ENCODE peak calls at places on chromosomes 4 and X, in five cellular contexts. D is CD4-positive, CD25-positive, alpha-beta regulatory T cell; S is tibial artery; Z is ascending aorta; U is PC-3. N is an unnamed sample.
A peak's percentile ranks its signal among the peaks of the same experiment; 100 is the strongest.

GRCh38 chrX:85963736-85964135 is 83.6 kb downstream of the CHM start:
- DNase-seq in D (no peak), S (no peak), Z (no peak), U (peak; percentile 75), N (no peak)

GRCh38 chr4:153154010-153154975 is 50.0 kb upstream of the TRIM2 start:
- DNase-seq in D (peak; percentile 67), S (no peak), Z (no peak), U (peak; percentile 51), N (no peak)

GRCh38 chr4:74536557-74536956 is 91.6 kb downstream of the AREG start:
- DNase-seq in D (no peak), S (no peak), Z (no peak), U (peak; percentile 46), N (no peak)

GRCh38 chr4:128649575-128650205 is 159.8 kb upstream of the JADE1 start:
- DNase-seq in D (no peak), S (no peak), Z (no peak), U (no peak), N (no peak)

GRCh38 chrX:77085372-77085771 is 361.8 kb upstream of the FGF16 start:
- DNase-seq in D (no peak), S (no peak), Z (no peak), U (peak; percentile 6), N (no peak)

GRCh38 chrX:114462266-114462665 is 121.6 kb upstream of the HTR2C start:
- DNase-seq in D (no peak), S (no peak), Z (no peak), U (no peak), N (no peak)

GRCh38 chr4:1790005-1790404 is 3.1 kb upstream of the FGFR3 start:
- DNase-seq in D (no peak), S (no peak), Z (no peak), U (no peak), N (no peak)

GRCh38 chrX:114073926-114074325 is 510.0 kb upstream of the HTR2C start:
- DNase-seq in D (no peak), S (no peak), Z (no peak), U (no peak), N (no peak)

DNA sequence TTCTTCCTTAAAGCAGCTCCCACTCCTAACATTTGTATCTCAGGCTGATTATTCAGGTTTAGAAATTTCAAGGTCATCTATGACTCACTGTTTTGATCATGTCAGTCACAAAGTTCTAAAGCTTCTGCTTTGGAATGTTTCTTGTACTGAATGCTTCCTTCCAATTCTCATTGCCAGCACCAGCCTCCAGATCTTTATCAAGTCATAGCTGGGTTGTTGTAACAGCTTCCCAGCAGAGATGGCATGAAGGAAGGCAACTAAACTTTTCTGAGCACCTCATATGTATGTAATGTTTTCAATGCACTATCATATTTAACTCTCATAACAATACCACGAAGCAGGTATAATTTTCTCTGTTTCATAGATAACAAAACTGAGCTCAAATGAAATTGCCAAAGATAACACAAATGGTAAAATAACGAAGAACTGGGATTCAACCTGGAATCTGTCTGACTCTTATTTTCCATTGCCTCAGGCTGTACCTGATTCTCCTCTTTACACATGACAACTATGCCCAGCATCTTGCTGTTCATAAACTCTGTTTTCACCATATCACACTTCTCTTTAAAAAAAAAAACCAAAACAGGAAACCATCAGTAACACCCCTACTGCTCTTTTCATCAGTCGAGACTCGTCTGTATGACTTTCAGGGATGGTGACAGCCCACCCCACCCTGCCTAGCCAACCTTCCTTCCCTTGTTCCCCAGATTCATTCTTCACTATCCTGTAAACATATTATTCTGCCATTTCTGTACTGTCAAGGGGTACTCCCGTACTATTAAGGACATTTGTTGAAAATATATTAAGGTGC is 13.4 kb downstream of the TRPC3 start:
- DNase-seq in D (no peak), S (no peak), Z (no peak), U (no peak), N (no peak)
- H3K27me3 ChIP-seq in D (peaks cover 17% of the 10 kb centered on the region), S (peaks cover 9% of the 10 kb centered on the region), Z (no peaks in the 10 kb centered on the region), U (peaks cover 54% of the 10 kb centered on the region), N (no peaks in the 10 kb centered on the region)

DNA sequence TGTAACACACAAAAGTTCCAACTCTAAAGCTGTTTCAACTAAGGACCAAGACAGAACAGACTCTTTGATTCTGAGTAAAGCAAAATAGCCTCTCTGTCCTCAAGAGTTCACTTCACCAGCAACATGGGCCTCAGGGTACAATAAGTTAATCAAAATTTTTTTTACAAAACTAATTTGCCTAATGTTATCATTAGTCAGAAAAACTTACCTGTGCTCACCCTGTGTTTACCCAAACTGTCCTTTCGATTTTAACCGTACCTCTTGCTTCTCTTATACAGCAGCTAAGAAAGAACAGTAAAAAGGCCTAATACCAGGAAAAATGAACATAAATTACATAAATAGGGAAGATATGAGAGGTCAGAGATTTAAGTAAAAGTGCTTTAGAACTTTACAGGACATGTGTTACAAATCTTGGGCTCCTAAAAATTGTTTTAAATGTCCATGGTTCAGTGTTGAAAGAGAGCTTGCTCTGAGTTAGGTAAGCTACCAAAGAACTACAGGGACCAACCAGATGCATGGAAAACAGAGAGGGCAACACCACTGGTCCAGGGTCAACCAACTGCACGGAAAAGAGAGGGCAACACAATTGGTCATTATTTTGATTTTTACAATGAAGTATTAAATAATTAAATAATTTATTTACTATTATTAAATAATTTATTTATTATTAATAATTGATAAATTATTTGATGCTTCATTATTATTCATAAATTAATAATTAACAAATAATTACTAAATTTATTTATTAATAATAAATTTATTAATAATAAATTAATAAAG is 73.1 kb downstream of the FAT1 start:
- DNase-seq in D (no peak), S (no peak), Z (no peak), U (no peak), N (no peak)
- H3K4me3 ChIP-seq in D (no peak overlapping the region), S (no peak overlapping the region), Z (no peak overlapping the region), U (no peak overlapping the region), N (no peak overlapping the region)

GRCh38 chrX:12410523-12410922 is 272.2 kb downstream of the FRMPD4 start:
- DNase-seq in D (no peak), S (no peak), Z (no peak), U (no peak), N (no peak)

GRCh38 chrX:12411831-12412230 is 273.6 kb downstream of the FRMPD4 start:
- DNase-seq in D (no peak), S (no peak), Z (no peak), U (no peak), N (no peak)

GRCh38 chrX:12412561-12412960 is 274.3 kb downstream of the FRMPD4 start:
- DNase-seq in D (no peak), S (no peak), Z (no peak), U (no peak), N (no peak)
- H3K27ac ChIP-seq in D (no peak overlapping the region), S (no peak overlapping the region), Z (no peak overlapping the region), U (no peak overlapping the region), N (no peak overlapping the region)

DNA sequence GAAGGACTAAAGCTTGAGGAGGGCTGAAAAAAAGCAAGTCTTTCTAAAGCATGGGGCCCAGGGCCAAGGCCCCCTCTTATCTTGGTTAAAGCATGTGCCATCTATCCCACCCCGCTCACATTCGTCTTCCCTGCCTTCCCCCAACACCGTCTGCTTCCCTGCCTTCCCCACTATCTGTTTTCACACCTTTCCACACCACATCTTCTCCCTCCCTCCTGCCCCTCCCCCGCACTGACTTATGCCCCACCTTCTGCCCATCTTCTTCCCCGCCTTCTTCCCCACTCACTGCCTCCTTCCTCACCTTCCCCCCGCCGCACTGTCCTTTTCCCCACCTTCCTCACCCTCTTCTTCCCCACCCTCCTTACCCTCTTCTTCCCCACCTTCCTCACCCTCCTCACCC is 910 bp upstream of the NAP1L5 start:
- DNase-seq in D (no peak), S (no peak), Z (no peak), U (no peak), N (no peak)
- H3K27me3 ChIP-seq in D (no peaks in the 10 kb centered on the region), S (no peaks in the 10 kb centered on the region), Z (no peaks in the 10 kb centered on the region), U (no peaks in the 10 kb centered on the region), N (no peaks in the 10 kb centered on the region)

DNA sequence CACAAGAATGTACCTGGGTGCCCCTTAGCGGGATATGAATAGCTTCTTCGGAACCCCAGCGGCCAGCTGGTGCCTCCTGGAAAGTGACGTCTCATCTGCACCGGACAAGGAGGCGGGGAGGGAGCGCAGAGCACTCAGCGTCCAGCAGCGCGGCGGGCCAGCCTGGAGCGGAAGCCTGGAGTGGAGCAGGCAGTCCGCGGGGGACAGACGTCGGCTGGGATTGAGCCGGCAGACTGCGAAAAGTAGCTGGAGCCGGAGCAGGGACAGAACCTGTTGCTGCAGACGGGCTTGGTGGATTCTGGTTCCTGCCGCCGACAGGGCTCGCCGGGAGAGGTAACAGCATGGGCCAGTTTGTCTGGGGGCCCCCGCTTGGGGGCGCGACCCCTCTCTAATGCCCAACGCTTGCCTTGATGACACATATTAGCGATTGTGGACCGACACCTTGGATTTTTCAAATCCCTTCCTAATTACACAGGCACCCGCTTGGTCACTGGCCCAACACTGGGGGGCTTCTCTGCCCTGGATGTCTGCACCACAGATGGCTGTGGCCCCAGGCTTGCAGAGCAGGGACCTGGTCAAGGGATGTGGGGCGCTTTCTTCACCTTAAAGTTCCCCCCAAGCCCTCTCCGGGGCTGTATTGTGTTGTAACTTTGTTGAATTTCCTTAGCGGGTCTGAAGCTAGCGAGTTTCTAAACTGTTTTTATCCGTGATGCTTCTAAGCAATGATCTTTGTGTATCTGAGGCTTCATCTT is at the start of gene NPFFR2:
- DNase-seq in D (no peak), S (no peak), Z (no peak), U (no peak), N (no peak)
- H3K4me3 ChIP-seq in D (no peak within 1 kb of the TSS), S (peak within 1 kb of the TSS; percentile 25), Z (peak within 1 kb of the TSS; percentile 28), U (no peak within 1 kb of the TSS), N (no peak within 1 kb of the TSS)

DNA sequence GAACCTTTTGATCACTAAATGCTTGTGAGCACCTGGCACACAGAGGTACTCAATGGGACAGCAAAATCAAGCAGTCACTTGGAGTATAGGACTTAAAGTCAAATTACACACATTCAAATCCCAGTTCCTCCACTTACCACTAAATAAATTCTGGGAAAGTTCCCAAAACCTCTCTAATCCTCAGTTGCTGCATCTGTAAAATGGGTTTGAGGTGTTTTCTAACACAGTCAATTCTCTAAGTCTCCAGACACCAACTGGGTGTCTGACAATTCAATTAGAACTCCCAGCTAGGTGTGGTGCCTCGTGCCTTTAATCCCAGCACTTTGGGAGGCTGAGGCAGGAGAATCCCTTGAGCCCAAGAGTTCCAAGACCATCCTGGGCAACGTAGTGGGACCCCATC is 19.0 kb downstream of the QDPR start:
- DNase-seq in D (no peak), S (no peak), Z (no peak), U (no peak), N (no peak)
- H3K27ac ChIP-seq in D (no peak overlapping the region), S (no peak overlapping the region), Z (no peak overlapping the region), U (no peak overlapping the region), N (no peak overlapping the region)

DNA sequence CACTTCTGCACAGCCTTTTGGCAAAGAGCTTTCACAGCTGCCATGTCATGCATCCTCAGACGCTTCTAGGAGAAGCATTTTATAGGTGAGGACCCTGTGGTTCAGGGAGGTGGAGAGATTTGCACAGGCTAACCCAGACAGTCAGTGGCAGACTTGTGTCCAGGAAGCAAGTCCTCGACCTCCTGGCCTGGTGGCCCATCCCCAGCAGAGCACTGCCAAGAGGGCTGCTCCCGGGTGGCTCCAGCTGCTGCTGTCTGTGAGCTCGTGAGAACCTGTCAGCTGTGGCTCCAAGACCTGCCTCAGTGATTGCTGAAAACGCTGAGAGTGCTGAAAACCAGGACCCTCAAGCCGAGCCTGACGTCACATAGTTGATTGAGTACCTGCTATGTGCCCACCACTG is 74.2 kb downstream of the RTL9 start:
- DNase-seq in D (no peak), S (no peak), Z (no peak), U (no peak), N (no peak)
- H3K27me3 ChIP-seq in D (no peaks in the 10 kb centered on the region), S (no peaks in the 10 kb centered on the region), Z (no peaks in the 10 kb centered on the region), U (peaks cover 5% of the 10 kb centered on the region), N (no peaks in the 10 kb centered on the region)